ENCODE peak calls at places on chromosome 11, in six cellular contexts. X is A549, T is WTC11, R is H1, Q is GM12878, J is HCT116. E is an unnamed sample.

GRCh38 chr11:74437441-74437840 is 29.9 kb downstream of the KCNE3 start:
- DNase-seq in R (no peak), X (no peak), Q (no peak), T (no peak), J (no peak), E (no peak)

GRCh38 chr11:128474036-128474874 is 113.1 kb downstream of the ETS1 start:
- DNase-seq in Q (no peak), J (no peak), R (no peak), X (no peak), T (no peak), E (no peak)

GRCh38 chr11:93481279-93481678 is 61.9 kb downstream of the SMCO4 start:
- DNase-seq in X (no peak), R (no peak), T (no peak), Q (no peak), J (no peak), E (no peak)

GRCh38 chr11:9901931-9902330 is 238.1 kb downstream of the SWAP70 start:
- DNase-seq in T (no peak), Q (no peak), J (no peak), R (no peak), X (no peak), E (no peak)

GRCh38 chr11:72001834-72002591 is 3.3 kb downstream of the IL18BP start:
- DNase-seq in Q (no peak), J (no peak), X (no peak), R (no peak), T (no peak), E (no peak)

GRCh38 chr11:121152764-121153163 is 51.7 kb downstream of the TECTA start:
- DNase-seq in T (no peak), J (no peak), R (no peak), X (no peak), Q (no peak), E (no peak)

GRCh38 chr11:16605971-16606783 is 132.3 kb upstream of the C11orf58 start:
- DNase-seq in J (peak; percentile 74), X (peak; percentile 86), Q (peak; percentile 21), T (peak; percentile 92), R (peak; percentile 74), E (peak; percentile 80)

GRCh38 chr11:68658661-68659060 is 25.7 kb upstream of the GAL start:
- DNase-seq in J (no peak), T (no peak), Q (no peak), R (no peak), X (no peak), E (no peak)

GRCh38 chr11:111833524-111833923 is 37.9 kb downstream of the ALG9 start:
- DNase-seq in Q (no peak), T (no peak), R (no peak), X (no peak), J (no peak), E (no peak)

GRCh38 chr11:100830295-100830694 is 143.2 kb downstream of the ARHGAP42 start:
- DNase-seq in X (no peak), J (no peak), Q (no peak), T (no peak), R (no peak), E (no peak)

GRCh38 chr11:59755701-59756495 is 722 bp downstream of the STX3 start:
- DNase-seq in T (peak; percentile 57), J (peak; percentile 27), X (peak; percentile 49), R (no peak), Q (no peak), E (peak; percentile 76)

GRCh38 chr11:69840371-69841169 is 21.4 kb upstream of the FGF3 start:
- DNase-seq in J (peak; percentile 76), X (no peak), Q (no peak), T (no peak), R (no peak), E (no peak)

GRCh38 chr11:128499613-128500213 is 87.6 kb downstream of the ETS1 start:
- DNase-seq in R (no peak), J (no peak), T (no peak), X (no peak), Q (no peak), E (no peak)

GRCh38 chr11:47918882-47919495 is 61.4 kb upstream of the PTPRJ start:
- DNase-seq in T (no peak), J (no peak), R (no peak), Q (no peak), X (no peak), E (no peak)

GRCh38 chr11:98793276-98793675 is 227.5 kb upstream of the CNTN5 start:
- DNase-seq in T (no peak), J (no peak), R (no peak), Q (no peak), X (no peak), E (no peak)

GRCh38 chr11:131666006-131666405 is 295.6 kb downstream of the NTM start:
- DNase-seq in R (no peak), X (no peak), T (no peak), Q (no peak), J (no peak), E (no peak)

GRCh38 chr11:11813288-11813962 is 28.3 kb upstream of the USP47 start:
- DNase-seq in J (peak; percentile 31), X (peak; percentile 87), Q (no peak), R (no peak), T (no peak), E (peak; percentile 14)

GRCh38 chr11:102513869-102514268 is 16.7 kb downstream of the MMP7 start:
- DNase-seq in J (no peak), X (no peak), R (no peak), T (no peak), Q (no peak), E (no peak)
- TF ChIP-seq MAX in J (no peak), X (no peak), R (no peak), T (no peak), Q (no peak), E (no peak)

DNA sequence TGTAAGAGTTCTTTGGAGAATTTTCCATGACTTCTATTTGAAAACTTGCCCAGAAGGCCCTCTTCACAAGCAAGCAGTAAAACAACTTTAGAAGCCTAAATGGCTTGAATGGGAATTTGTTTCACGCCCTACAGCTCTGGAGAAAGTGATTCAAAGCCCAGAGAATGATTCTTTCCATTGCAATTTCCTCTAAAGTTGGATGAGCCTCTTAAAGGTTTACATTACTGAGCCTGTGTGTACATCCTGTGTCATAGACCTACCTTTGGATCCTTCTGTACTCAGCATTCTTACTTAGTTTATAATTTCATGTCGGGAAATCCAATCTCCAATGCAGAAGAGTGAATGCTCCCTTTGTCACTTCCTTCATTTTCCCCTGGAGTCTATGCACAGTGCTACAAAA is 6.8 kb upstream of the OR8B3 start:
- DNase-seq in J (no peak), T (no peak), R (no peak), Q (no peak), X (no peak), E (no peak)
- TF ChIP-seq MAX in J (no peak), T (no peak), R (no peak), Q (no peak), X (no peak), E (no peak)

DNA sequence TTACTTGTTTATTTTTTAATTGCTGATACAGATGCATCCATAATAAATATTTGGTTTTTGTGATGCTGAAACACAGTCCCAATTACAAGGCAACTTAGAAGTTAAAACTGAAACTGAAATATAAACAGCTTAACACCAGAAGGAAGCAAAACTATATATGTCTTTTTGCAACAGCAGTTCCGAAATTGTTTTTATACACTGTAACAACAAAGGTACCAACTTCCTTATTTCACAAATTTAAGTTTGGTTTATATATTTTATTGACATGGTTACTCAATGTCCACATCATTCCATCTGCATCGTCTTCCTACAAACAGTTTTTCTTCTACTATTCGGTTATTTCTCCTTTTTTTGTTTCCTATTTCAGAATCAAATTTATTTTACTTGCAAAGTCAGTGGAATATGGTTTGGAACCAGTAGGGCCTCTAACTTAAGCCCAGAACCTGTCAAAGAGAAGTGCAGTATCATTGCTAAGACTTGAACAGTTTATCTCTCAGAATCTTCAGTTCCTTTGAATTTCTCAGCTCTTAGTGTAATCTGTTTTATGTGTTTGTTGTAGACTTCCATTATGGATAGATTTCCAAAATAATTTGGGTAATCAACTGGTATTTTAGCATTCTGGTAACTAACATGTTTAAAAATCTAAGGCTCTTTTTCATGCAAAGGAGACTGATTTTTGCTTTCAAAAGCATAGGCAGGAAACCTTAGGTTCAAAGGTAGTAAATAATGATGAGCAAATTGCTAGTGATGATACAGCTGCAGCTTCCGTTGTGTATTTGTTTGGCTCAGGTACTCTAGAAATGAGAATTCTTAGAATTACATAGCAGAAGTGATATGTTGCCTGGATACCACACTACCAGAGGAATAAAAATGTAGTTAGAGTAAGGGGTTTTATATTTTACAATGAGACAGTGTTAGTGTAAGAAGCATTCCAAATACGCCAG is 8.2 kb upstream of the HSPA8 start:
- DNase-seq in Q (no peak), R (no peak), T (no peak), J (no peak), X (no peak), E (peak; percentile 33)
- TF ChIP-seq MAX in Q (no peak), R (no peak), T (no peak), J (no peak), X (no peak), E (no peak)

GRCh38 chr11:43992834-43993637 is 50.6 kb downstream of the C11orf96 start:
- DNase-seq in Q (no peak), J (no peak), T (no peak), R (no peak), X (no peak), E (no peak)

GRCh38 chr11:43996318-43996717 is 51.5 kb upstream of the ACCSL start:
- DNase-seq in T (no peak), R (no peak), Q (no peak), J (no peak), X (no peak), E (no peak)

GRCh38 chr11:43989162-43989961 is 46.9 kb downstream of the C11orf96 start:
- DNase-seq in X (no peak), Q (no peak), R (no peak), J (no peak), T (no peak), E (no peak)

GRCh38 chr11:43988040-43988793 is 45.8 kb downstream of the C11orf96 start:
- DNase-seq in T (no peak), R (no peak), Q (no peak), J (no peak), X (no peak), E (no peak)

DNA sequence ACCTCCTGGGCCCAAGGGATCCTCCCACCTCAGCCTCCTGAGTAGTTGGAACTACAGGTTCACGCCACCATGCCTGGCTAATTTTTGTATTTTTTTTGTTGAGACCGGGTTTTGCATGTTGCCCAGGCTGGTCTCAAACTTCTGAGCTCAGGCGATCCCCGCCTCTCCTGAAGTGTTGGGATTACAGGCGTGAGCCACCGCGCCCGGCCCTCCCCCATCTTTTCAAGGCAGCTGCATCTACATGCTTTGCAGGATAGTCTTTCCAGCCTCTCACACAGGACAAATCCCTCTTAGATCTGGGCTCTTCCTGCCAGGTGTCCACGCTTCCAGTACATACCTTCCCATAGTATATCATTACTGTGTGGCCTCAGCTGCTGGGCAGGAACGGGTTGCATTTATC is 49.7 kb downstream of the C11orf96 start:
- DNase-seq in R (no peak), Q (no peak), J (no peak), T (no peak), X (no peak), E (no peak)
- TF ChIP-seq MAX in R (no peak), Q (no peak), J (no peak), T (no peak), X (no peak), E (no peak)

E was measured in NB4.